ENCODE peak calls at places on chromosome 4, in five cellular contexts. W, C, J, E and A are unnamed samples.

GRCh38 chr4:85837334-85837733 is 362.4 kb downstream of the ARHGAP24 start:
- DNase-seq in E (no peak), W (no peak), C (no peak), J (no peak), A (peak)

GRCh38 chr4:127856485-127857447 is 23.9 kb upstream of the PLK4 start:
- DNase-seq in E (peak), J (no peak), C (peak), W (no peak), A (no peak)

GRCh38 chr4:26410385-26411293 is 79.6 kb downstream of the CCKAR start:
- DNase-seq in W (no peak), E (no peak), J (no peak), C (peak), A (no peak)

GRCh38 chr4:45293335-45293734 is 567.0 kb upstream of the GNPDA2 start:
- DNase-seq in J (no peak), W (no peak), C (no peak), E (no peak), A (peak)

GRCh38 chr4:13244342-13244905 is 239.7 kb downstream of the RAB28 start:
- DNase-seq in J (no peak), E (no peak), W (no peak), C (no peak), A (no peak)

GRCh38 chr4:10342866-10343265 is 114.4 kb downstream of the ZNF518B start:
- DNase-seq in J (no peak), E (no peak), C (no peak), W (no peak), A (no peak)

GRCh38 chr4:75745721-75746199 is 21.4 kb downstream of the USO1 start:
- DNase-seq in J (no peak), E (no peak), W (no peak), C (no peak), A (no peak)

GRCh38 chr4:41896648-41897047 is 38.6 kb upstream of the TMEM33 start:
- DNase-seq in C (no peak), W (no peak), E (no peak), J (no peak), A (no peak)

GRCh38 chr4:24973471-24974251 is 57.1 kb downstream of the LGI2 start:
- DNase-seq in W (peak), C (no peak), J (peak), E (no peak), A (peak)

GRCh38 chr4:26039950-26040349 is 125.9 kb downstream of the SMIM20 start:
- DNase-seq in W (no peak), J (no peak), C (no peak), E (no peak), A (no peak)

GRCh38 chr4:6761540-6762243 is 20.8 kb upstream of the KIAA0232 start:
- DNase-seq in W (peak), E (no peak), J (no peak), C (no peak), A (peak)

GRCh38 chr4:5141802-5142201 is 90.5 kb downstream of the STK32B start:
- DNase-seq in E (no peak), C (no peak), W (no peak), J (no peak), A (no peak)

GRCh38 chr4:40856836-40857362 is 107.1 kb downstream of the NSUN7 start:
- DNase-seq in E (peak), W (peak), C (peak), J (peak), A (peak)

GRCh38 chr4:112075129-112075753 is 70.0 kb upstream of the FAM241A start:
- DNase-seq in C (peak), J (peak), E (peak), W (peak), A (no peak)

GRCh38 chr4:1614854-1615595 is 69.1 kb downstream of the FAM53A start:
- DNase-seq in W (no peak), C (no peak), E (no peak), J (no peak), A (peak)

GRCh38 chr4:146275370-146275769 is 61.0 kb downstream of the REELD1 start:
- DNase-seq in J (no peak), E (no peak), W (no peak), C (no peak), A (no peak)

GRCh38 chr4:25031077-25031606 is 396 bp upstream of the LGI2 start:
- DNase-seq in W (peak), J (peak), E (peak), C (peak), A (peak)

GRCh38 chr4:20305976-20306375 is 54.3 kb downstream of the SLIT2 start:
- DNase-seq in W (no peak), E (no peak), C (no peak), J (no peak), A (no peak)

GRCh38 chr4:116953947-116954346 is 131.4 kb downstream of the TRAM1L1 start:
- DNase-seq in C (no peak), J (no peak), W (no peak), E (no peak), A (no peak)

GRCh38 chr4:81508786-81509574 is 37.3 kb upstream of the RASGEF1B start:
- DNase-seq in C (no peak), E (no peak), W (no peak), J (no peak), A (no peak)

GRCh38 chr4:40515398-40516293 is 114.0 kb downstream of the RBM47 start:
- DNase-seq in W (peak), C (no peak), J (peak), E (no peak), A (peak)

GRCh38 chr4:39349326-39349725 is 16.8 kb downstream of the RFC1 start:
- DNase-seq in E (no peak), J (no peak), W (no peak), C (no peak), A (no peak)

GRCh38 chr4:162852642-162853041 is 314.0 kb downstream of the NAF1 start:
- DNase-seq in W (peak), C (no peak), J (peak), E (no peak), A (no peak)

GRCh38 chr4:138259296-138259695 is 17.1 kb upstream of the SLC7A11 start:
- DNase-seq in W (no peak), J (no peak), E (peak), C (peak), A (no peak)

GRCh38 chr4:155995069-155995468 is 41.4 kb upstream of the CTSO start:
- DNase-seq in C (no peak), J (no peak), W (no peak), E (no peak), A (no peak)

DNA sequence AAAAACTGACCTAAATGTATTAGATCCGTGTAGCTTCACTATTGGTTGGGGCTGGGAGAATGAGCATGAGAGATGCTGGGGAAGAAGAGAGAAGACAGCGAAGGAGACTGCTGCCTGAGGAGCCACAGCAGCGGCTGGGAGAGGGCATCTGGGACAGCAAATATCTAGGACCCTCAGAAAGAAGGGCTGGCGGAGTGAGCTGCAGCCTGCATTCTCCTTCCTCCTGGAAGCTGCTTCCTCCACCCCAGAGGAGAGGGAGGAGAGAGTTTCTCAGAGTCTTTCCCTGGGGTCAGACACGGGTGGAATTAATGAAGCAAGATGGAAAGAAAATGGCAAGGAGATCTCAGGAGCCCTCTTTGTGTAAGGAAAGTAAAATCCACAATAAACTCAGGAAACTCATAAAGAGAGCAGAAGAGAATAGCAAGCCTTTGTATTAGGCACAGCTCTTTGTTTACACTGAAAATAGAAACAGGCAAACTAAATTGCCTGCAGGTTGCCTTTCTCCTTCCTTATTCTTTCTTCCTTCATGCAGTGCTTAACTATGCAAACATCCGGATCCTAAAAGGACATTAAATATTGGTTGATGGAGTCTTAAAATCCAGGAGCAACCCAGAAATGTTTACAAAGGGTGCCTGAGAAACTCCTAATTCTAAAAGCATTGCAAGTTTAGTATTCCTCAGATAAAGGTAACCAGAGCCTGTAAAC is 130.3 kb upstream of the GALNT7 start:
- DNase-seq in J (no peak), C (no peak), E (no peak), W (no peak), A (no peak)
- H3K9ac ChIP-seq in J (no peak), C (no peak), E (no peak), W (no peak), A (no peak)

GRCh38 chr4:77177196-77177595 is 20.2 kb downstream of the CCNG2 start:
- DNase-seq in C (no peak), J (no peak), E (no peak), W (peak), A (no peak)
- H3K9ac ChIP-seq in C (no peak), J (no peak), E (no peak), W (peak), A (no peak)

GRCh38 chr4:522911-523443 is 24.0 kb downstream of the PIGG start:
- DNase-seq in W (no peak), C (no peak), E (no peak), J (no peak), A (peak)

GRCh38 chr4:522438-522837 is 23.4 kb downstream of the PIGG start:
- DNase-seq in C (no peak), E (no peak), W (no peak), J (no peak), A (peak)

GRCh38 chr4:521636-522330 is 22.8 kb downstream of the PIGG start:
- DNase-seq in J (no peak), W (no peak), C (no peak), E (no peak), A (peak)

GRCh38 chr4:524196-524595 is 25.2 kb downstream of the PIGG start:
- DNase-seq in J (no peak), E (no peak), C (no peak), W (no peak), A (no peak)

GRCh38 chr4:523601-524000 is 24.6 kb downstream of the PIGG start:
- DNase-seq in J (no peak), E (no peak), W (no peak), C (no peak), A (peak)
- H3K9ac ChIP-seq in J (no peak), E (no peak), W (no peak), C (no peak), A (no peak)

GRCh38 chr4:147927377-147928137 is 195.7 kb downstream of the ARHGAP10 start:
- DNase-seq in J (no peak), W (no peak), E (no peak), C (peak), A (no peak)
- H3K9ac ChIP-seq in J (no peak), W (no peak), E (no peak), C (no peak), A (no peak)

GRCh38 chr4:151689211-151689991 is 71.4 kb downstream of the GATB start:
- DNase-seq in E (no peak), C (no peak), W (no peak), J (no peak), A (no peak)
- H3K9ac ChIP-seq in E (peak), C (no peak), W (no peak), J (no peak), A (no peak)

GRCh38 chr4:15470149-15470520 is 453 bp downstream of the CC2D2A start:
- DNase-seq in C (peak), J (no peak), W (no peak), E (peak), A (no peak)
- H3K9ac ChIP-seq in C (peak), J (no peak), W (peak), E (peak), A (peak)